ENCODE peak calls at places on chromosomes 7 and 10, in four cellular contexts. One of them, this sample, is unnamed.

GRCh38 chr10:49653530-49653929 is 25.9 kb upstream of the C10orf53 start:
- DNase-seq in thoracic aorta: no peak
- DNase-seq in HCT116: no peak
- DNase-seq in upper lobe of right lung: no peak
- DNase-seq in this sample: peak; percentile 62

GRCh38 chr10:31947144-31947926 is 18.7 kb upstream of the ARHGAP12 start:
- DNase-seq in thoracic aorta: no peak
- DNase-seq in HCT116: peak; percentile 79
- DNase-seq in upper lobe of right lung: no peak
- DNase-seq in this sample: no peak

GRCh38 chr7:111098011-111098925 is 7.3 kb downstream of the LRRN3 start:
- DNase-seq in HCT116: peak; percentile 18
- DNase-seq in upper lobe of right lung: no peak
- DNase-seq in thoracic aorta: no peak
- DNase-seq in this sample: no peak

GRCh38 chr10:35749230-35749629 is 107.1 kb upstream of the FZD8 start:
- DNase-seq in thoracic aorta: no peak
- DNase-seq in HCT116: no peak
- DNase-seq in upper lobe of right lung: no peak
- DNase-seq in this sample: no peak

GRCh38 chr10:44725404-44725803 is 185.7 kb upstream of the TMEM72 start:
- DNase-seq in thoracic aorta: no peak
- DNase-seq in upper lobe of right lung: no peak
- DNase-seq in HCT116: no peak
- DNase-seq in this sample: no peak

GRCh38 chr10:37733822-37734221 is 123.6 kb downstream of the ZNF248 start:
- DNase-seq in thoracic aorta: no peak
- DNase-seq in upper lobe of right lung: no peak
- DNase-seq in HCT116: no peak
- DNase-seq in this sample: no peak

GRCh38 chr7:36943591-36944430 is 219.5 kb upstream of the AOAH start:
- DNase-seq in HCT116: no peak
- DNase-seq in upper lobe of right lung: no peak
- DNase-seq in thoracic aorta: no peak
- DNase-seq in this sample: no peak

GRCh38 chr10:34786464-34786863 is 28.6 kb downstream of the PARD3 start:
- DNase-seq in upper lobe of right lung: no peak
- DNase-seq in thoracic aorta: no peak
- DNase-seq in HCT116: no peak
- DNase-seq in this sample: no peak

GRCh38 chr10:72175166-72175565 is 40.6 kb upstream of the ANAPC16 start:
- DNase-seq in upper lobe of right lung: no peak
- DNase-seq in thoracic aorta: no peak
- DNase-seq in HCT116: no peak
- DNase-seq in this sample: no peak

GRCh38 chr10:117360016-117360415 is 15.2 kb downstream of the PDZD8 start:
- DNase-seq in thoracic aorta: no peak
- DNase-seq in HCT116: no peak
- DNase-seq in upper lobe of right lung: no peak
- DNase-seq in this sample: no peak
- H3K27ac ChIP-seq in thoracic aorta: no peak overlapping the region
- H3K27ac ChIP-seq in HCT116: peak overlapping the region; percentile 33
- H3K27ac ChIP-seq in upper lobe of right lung: no peak overlapping the region
- H3K27ac ChIP-seq in this sample: no peak overlapping the region

GRCh38 chr7:142301923-142302550 is 44.2 kb upstream of the PRSS58 start:
- DNase-seq in upper lobe of right lung: no peak
- DNase-seq in thoracic aorta: no peak
- DNase-seq in HCT116: peak; percentile 22
- DNase-seq in this sample: no peak
- TF ChIP-seq CTCF in upper lobe of right lung: peak; percentile 26
- TF ChIP-seq CTCF in thoracic aorta: no peak
- TF ChIP-seq CTCF in HCT116: peak; percentile 68
- TF ChIP-seq CTCF in this sample: no peak

GRCh38 chr10:29635711-29636144 is 957 bp upstream of the SVIL start:
- DNase-seq in HCT116: no peak
- DNase-seq in thoracic aorta: no peak
- DNase-seq in upper lobe of right lung: no peak
- DNase-seq in this sample: no peak

GRCh38 chr10:29634105-29634504 is 666 bp downstream of the SVIL start:
- DNase-seq in upper lobe of right lung: no peak
- DNase-seq in thoracic aorta: no peak
- DNase-seq in HCT116: no peak
- DNase-seq in this sample: no peak

GRCh38 chr10:29637537-29637936 is 2.8 kb upstream of the SVIL start:
- DNase-seq in upper lobe of right lung: no peak
- DNase-seq in thoracic aorta: no peak
- DNase-seq in HCT116: no peak
- DNase-seq in this sample: no peak

GRCh38 chr10:29634764-29635625 is at the start of gene SVIL:
- DNase-seq in HCT116: no peak
- DNase-seq in thoracic aorta: no peak
- DNase-seq in upper lobe of right lung: peak; percentile 70
- DNase-seq in this sample: peak; percentile 90

GRCh38 chr10:29636178-29636577 is 1.4 kb upstream of the SVIL start:
- DNase-seq in upper lobe of right lung: no peak
- DNase-seq in HCT116: no peak
- DNase-seq in thoracic aorta: no peak
- DNase-seq in this sample: no peak
- H3K4me3 ChIP-seq in upper lobe of right lung: no peak overlapping the region
- H3K4me3 ChIP-seq in HCT116: no peak overlapping the region
- H3K4me3 ChIP-seq in thoracic aorta: no peak overlapping the region
- H3K4me3 ChIP-seq in this sample: no peak overlapping the region

DNA sequence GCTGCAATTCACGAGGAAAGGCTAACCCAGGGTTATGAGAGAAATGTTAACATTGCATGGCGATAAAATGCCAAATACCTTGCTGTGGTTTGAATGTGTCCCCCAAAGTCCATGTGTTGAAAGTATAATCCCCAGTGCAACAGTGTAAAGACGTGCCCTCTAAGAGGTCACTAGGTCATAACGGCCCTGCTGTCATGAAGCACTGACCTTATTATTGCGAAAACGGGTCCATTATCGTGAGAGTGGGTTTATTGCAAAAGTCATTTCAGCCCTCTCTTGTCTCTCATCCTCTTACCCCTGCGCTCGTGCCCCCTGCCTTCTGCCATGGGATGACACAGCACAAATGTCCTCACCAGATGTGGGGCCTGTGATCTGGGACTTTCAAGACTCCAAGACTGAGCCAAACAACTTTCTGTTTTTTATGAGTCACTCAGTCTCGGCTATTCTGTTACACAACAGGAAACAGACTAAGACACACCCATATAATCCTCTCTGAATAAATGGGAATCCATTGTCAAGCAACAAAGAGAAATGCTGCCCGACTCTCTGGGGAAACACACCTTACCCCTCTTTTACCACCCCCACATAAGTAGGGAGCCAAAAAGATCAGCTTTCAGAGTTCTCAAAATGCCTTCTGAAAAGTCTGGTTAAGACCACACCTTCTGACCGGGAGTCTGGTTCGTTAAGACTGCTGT is 73.1 kb upstream of the UCN3 start:
- DNase-seq in upper lobe of right lung: peak; percentile 75
- DNase-seq in HCT116: peak; percentile 31
- DNase-seq in thoracic aorta: no peak
- DNase-seq in this sample: no peak
- H3K27ac ChIP-seq in upper lobe of right lung: peak overlapping the region; percentile 72
- H3K27ac ChIP-seq in HCT116: peak overlapping the region; percentile 22
- H3K27ac ChIP-seq in thoracic aorta: no peak overlapping the region
- H3K27ac ChIP-seq in this sample: peak overlapping the region; percentile 72

GRCh38 chr10:93417886-93418285 is 64.2 kb downstream of the MYOF start:
- DNase-seq in thoracic aorta: no peak
- DNase-seq in HCT116: no peak
- DNase-seq in upper lobe of right lung: no peak
- DNase-seq in this sample: no peak
- TF ChIP-seq CTCF in thoracic aorta: no peak
- TF ChIP-seq CTCF in HCT116: no peak
- TF ChIP-seq CTCF in upper lobe of right lung: no peak
- TF ChIP-seq CTCF in this sample: no peak

GRCh38 chr7:106766551-106766950 is 98.5 kb upstream of the PIK3CG start:
- DNase-seq in upper lobe of right lung: no peak
- DNase-seq in HCT116: no peak
- DNase-seq in thoracic aorta: no peak
- DNase-seq in this sample: no peak

GRCh38 chr7:106767073-106767472 is 98.0 kb upstream of the PIK3CG start:
- DNase-seq in upper lobe of right lung: no peak
- DNase-seq in thoracic aorta: no peak
- DNase-seq in HCT116: no peak
- DNase-seq in this sample: no peak

GRCh38 chr7:106770191-106770590 is 94.9 kb upstream of the PIK3CG start:
- DNase-seq in thoracic aorta: no peak
- DNase-seq in HCT116: peak; percentile 35
- DNase-seq in upper lobe of right lung: no peak
- DNase-seq in this sample: no peak

GRCh38 chr7:106767498-106768323 is 97.4 kb upstream of the PIK3CG start:
- DNase-seq in upper lobe of right lung: no peak
- DNase-seq in thoracic aorta: no peak
- DNase-seq in HCT116: no peak
- DNase-seq in this sample: no peak

DNA sequence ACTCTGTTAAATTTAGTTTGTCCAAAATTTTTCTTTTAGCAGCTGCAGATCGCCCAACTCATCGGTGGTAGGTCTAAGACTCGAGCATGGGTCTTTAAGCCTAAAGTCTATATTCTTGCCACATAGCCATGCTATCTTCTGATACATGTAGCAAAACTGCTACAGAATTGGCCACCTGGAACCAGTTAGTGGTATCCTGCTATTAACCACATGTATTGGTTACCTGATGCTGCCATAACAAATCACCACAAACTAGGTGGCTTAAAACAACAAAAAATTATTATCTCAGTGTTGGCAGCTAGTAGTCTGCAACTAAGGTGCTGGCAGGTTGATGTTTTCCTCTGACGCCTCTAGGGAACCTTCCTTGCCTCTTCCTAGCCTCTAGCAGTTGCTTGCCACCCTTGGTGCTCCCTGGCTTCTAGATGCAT is 96.7 kb upstream of the PIK3CG start:
- DNase-seq in upper lobe of right lung: no peak
- DNase-seq in HCT116: no peak
- DNase-seq in thoracic aorta: no peak
- DNase-seq in this sample: no peak
- H3K4me3 ChIP-seq in upper lobe of right lung: peak overlapping the region; percentile 22
- H3K4me3 ChIP-seq in HCT116: no peak overlapping the region
- H3K4me3 ChIP-seq in thoracic aorta: peak overlapping the region; percentile 46
- H3K4me3 ChIP-seq in this sample: peak overlapping the region; percentile 55

DNA sequence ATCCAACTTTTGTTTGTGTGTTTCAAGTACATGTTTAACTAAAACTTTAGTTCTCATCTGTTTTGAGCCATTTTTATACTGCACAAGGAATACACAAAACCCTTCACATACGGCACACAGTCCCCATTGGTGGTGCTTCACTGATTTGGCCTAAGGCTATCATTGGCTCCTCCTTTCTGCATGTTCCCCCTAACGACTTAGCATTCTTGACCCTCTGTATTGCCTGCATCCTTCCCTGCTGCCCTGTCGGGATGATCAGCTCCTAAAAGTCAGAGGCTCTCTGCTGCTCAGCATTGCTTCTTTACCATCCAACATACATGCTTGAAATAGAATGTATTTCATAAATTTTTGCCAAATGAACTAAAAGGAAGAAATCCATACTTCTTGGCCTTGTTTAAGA is 111.4 kb upstream of the ABCB5 start:
- DNase-seq in thoracic aorta: no peak
- DNase-seq in HCT116: no peak
- DNase-seq in upper lobe of right lung: no peak
- DNase-seq in this sample: no peak
- H3K27ac ChIP-seq in thoracic aorta: no peak overlapping the region
- H3K27ac ChIP-seq in HCT116: no peak overlapping the region
- H3K27ac ChIP-seq in upper lobe of right lung: no peak overlapping the region
- H3K27ac ChIP-seq in this sample: no peak overlapping the region

DNA sequence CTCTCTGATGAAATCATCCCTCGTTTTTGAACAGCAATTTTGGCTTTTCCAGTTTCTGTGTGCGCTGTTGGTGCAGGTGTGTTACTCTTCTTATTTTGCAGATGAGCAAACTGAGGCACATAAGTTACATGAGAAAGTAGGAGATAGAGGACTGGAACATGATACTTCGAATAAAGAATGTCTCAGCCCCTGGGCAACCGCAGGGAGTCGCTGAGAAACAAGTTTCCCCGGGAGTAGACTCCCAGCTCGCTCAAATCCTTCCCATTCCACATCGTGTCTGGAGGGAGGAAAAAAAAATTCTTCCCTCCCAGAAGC is 18.0 kb downstream of the MXI1 start:
- DNase-seq in HCT116: no peak
- DNase-seq in upper lobe of right lung: no peak
- DNase-seq in thoracic aorta: no peak
- DNase-seq in this sample: no peak
- TF ChIP-seq CTCF in HCT116: no peak
- TF ChIP-seq CTCF in upper lobe of right lung: no peak
- TF ChIP-seq CTCF in thoracic aorta: no peak
- TF ChIP-seq CTCF in this sample: no peak

DNA sequence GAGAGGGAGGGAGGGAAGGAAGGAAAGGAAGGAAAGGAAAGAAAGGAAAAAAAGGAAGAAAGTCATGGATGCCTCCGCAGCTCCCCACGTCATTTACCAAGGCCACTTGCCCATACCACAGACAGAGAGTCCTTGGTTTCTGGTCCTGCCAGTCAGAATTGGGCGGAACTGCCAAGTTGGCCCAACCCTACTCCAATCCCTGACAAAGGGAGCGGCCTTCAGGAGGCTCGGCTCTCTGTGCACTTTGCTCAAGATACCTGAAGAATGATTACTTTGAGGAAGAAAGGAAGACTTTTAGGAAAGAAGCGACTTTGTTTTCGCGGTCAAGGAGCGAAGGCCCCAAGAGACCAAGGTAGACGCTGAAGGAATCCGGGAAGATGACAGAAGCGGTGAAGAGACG is 49.1 kb upstream of the FXYD4 start:
- DNase-seq in upper lobe of right lung: no peak
- DNase-seq in HCT116: no peak
- DNase-seq in thoracic aorta: no peak
- DNase-seq in this sample: no peak
- H3K4me3 ChIP-seq in upper lobe of right lung: peak overlapping the region; percentile 39
- H3K4me3 ChIP-seq in HCT116: no peak overlapping the region
- H3K4me3 ChIP-seq in thoracic aorta: peak overlapping the region; percentile 66
- H3K4me3 ChIP-seq in this sample: peak overlapping the region; percentile 62